ENCODE peak calls at places on chromosomes 3 and 15, in nine cellular contexts. F, K, S, N, M, P, O, U and H are unnamed samples.

GRCh38 chr3:187870360-187871203 is 125.3 kb upstream of the BCL6 start:
- DNase-seq in F (no peak), K (no peak), S (no peak), N (no peak), M (no peak), P (no peak), O (no peak), U (no peak), H (no peak)

GRCh38 chr15:69729167-69729748 is 276.6 kb downstream of the RPLP1 start:
- DNase-seq in F (peak), K (peak), S (peak), N (peak), M (no peak), P (peak), O (peak), U (peak), H (peak)

GRCh38 chr15:37081985-37082384 is 18.4 kb downstream of the MEIS2 start:
- DNase-seq in F (no peak), K (no peak), S (peak), N (no peak), M (no peak), P (no peak), O (no peak), U (no peak), H (no peak)

GRCh38 chr15:44427756-44428724 is 611 bp downstream of the CTDSPL2 start:
- DNase-seq in F (no peak), K (no peak), S (peak), N (no peak), M (no peak), P (no peak), O (peak), U (peak), H (no peak)

GRCh38 chr3:4376499-4376898 is 73.3 kb downstream of the SETMAR start:
- DNase-seq in F (no peak), K (no peak), S (peak), N (no peak), M (no peak), P (no peak), O (peak), U (peak), H (no peak)

GRCh38 chr3:71890356-71890931 is 105.5 kb upstream of the PROK2 start:
- DNase-seq in F (no peak), K (no peak), S (no peak), N (no peak), M (no peak), P (no peak), O (no peak), U (no peak), H (no peak)

GRCh38 chr3:30934208-30934550 is 39.7 kb upstream of the GADL1 start:
- DNase-seq in F (no peak), K (no peak), S (peak), N (no peak), M (no peak), P (no peak), O (peak), U (peak), H (no peak)

GRCh38 chr3:150547045-150547753 is 612 bp downstream of the EIF2A start:
- DNase-seq in F (no peak), K (no peak), S (peak), N (no peak), M (no peak), P (no peak), O (peak), U (peak), H (no peak)

GRCh38 chr15:94526071-94526689 is 294.8 kb downstream of the MCTP2 start:
- DNase-seq in F (peak), K (no peak), S (no peak), N (no peak), M (no peak), P (no peak), O (peak), U (no peak), H (no peak)

GRCh38 chr3:175983369-175983768 is 1124.2 kb downstream of the NAALADL2 start:
- DNase-seq in F (no peak), K (no peak), S (no peak), N (no peak), M (no peak), P (no peak), O (no peak), U (peak), H (no peak)

GRCh38 chr3:179036226-179036625 is 35.4 kb downstream of the ZMAT3 start:
- DNase-seq in F (peak), K (no peak), S (peak), N (no peak), M (no peak), P (no peak), O (no peak), U (no peak), H (no peak)

GRCh38 chr3:30282052-30282708 is 324.2 kb upstream of the TGFBR2 start:
- DNase-seq in F (no peak), K (no peak), S (peak), N (no peak), M (no peak), P (no peak), O (peak), U (peak), H (no peak)

GRCh38 chr3:104359546-104359945 is 1007.2 kb upstream of the ALCAM start:
- DNase-seq in F (no peak), K (no peak), S (peak), N (no peak), M (no peak), P (no peak), O (peak), U (peak), H (no peak)

GRCh38 chr3:125245521-125245920 is 33.0 kb upstream of the SLC12A8 start:
- DNase-seq in F (no peak), K (no peak), S (no peak), N (no peak), M (no peak), P (no peak), O (no peak), U (peak), H (no peak)

GRCh38 chr15:77419050-77419835 is 661 bp downstream of the PEAK1 start:
- DNase-seq in F (peak), K (peak), S (peak), N (no peak), M (peak), P (peak), O (peak), U (peak), H (peak)

GRCh38 chr3:129560269-129560787 is 17.4 kb downstream of the H1-8 start:
- DNase-seq in F (peak), K (peak), S (peak), N (no peak), M (peak), P (peak), O (no peak), U (peak), H (no peak)

GRCh38 chr3:111723293-111723963 is 128.3 kb upstream of the ZBED2 start:
- DNase-seq in F (no peak), K (no peak), S (peak), N (no peak), M (no peak), P (no peak), O (no peak), U (peak), H (no peak)

GRCh38 chr3:195908439-195909293 is at the start of gene TNK2:
- DNase-seq in F (peak), K (peak), S (no peak), N (no peak), M (peak), P (no peak), O (peak), U (no peak), H (peak)

GRCh38 chr3:38004415-38005075 is 14.0 kb downstream of the VILL start:
- DNase-seq in F (peak), K (peak), S (peak), N (peak), M (peak), P (peak), O (peak), U (peak), H (no peak)

GRCh38 chr15:73239564-73240208 is 129.1 kb downstream of the HCN4 start:
- DNase-seq in F (no peak), K (no peak), S (no peak), N (no peak), M (no peak), P (no peak), O (peak), U (peak), H (no peak)

GRCh38 chr3:57821765-57822164 is 65.7 kb downstream of the SLMAP start:
- DNase-seq in F (no peak), K (no peak), S (no peak), N (no peak), M (no peak), P (no peak), O (no peak), U (no peak), H (no peak)

GRCh38 chr3:143585720-143586456 is 262.4 kb downstream of the SLC9A9 start:
- DNase-seq in F (no peak), K (no peak), S (no peak), N (no peak), M (no peak), P (no peak), O (no peak), U (peak), H (no peak)

GRCh38 chr15:91890614-91891013 is 37.1 kb downstream of the SLCO3A1 start:
- DNase-seq in F (no peak), K (no peak), S (peak), N (no peak), M (peak), P (no peak), O (peak), U (peak), H (no peak)

GRCh38 chr3:83649692-83650091 is 1309.1 kb upstream of the CADM2 start:
- DNase-seq in F (no peak), K (no peak), S (no peak), N (no peak), M (peak), P (no peak), O (no peak), U (no peak), H (no peak)

GRCh38 chr15:61910839-61911369 is 149.3 kb downstream of the VPS13C start:
- DNase-seq in F (no peak), K (no peak), S (no peak), N (no peak), M (no peak), P (no peak), O (no peak), U (no peak), H (no peak)

GRCh38 chr3:8739757-8740508 is 6.3 kb downstream of the CAV3 start:
- DNase-seq in F (no peak), K (no peak), S (peak), N (no peak), M (peak), P (no peak), O (peak), U (peak), H (no peak)

GRCh38 chr3:172410702-172411477 is 37.4 kb downstream of the GHSR start:
- DNase-seq in F (no peak), K (no peak), S (no peak), N (no peak), M (no peak), P (no peak), O (no peak), U (no peak), H (no peak)

GRCh38 chr15:57559875-57560274 is 31.8 kb upstream of the MYZAP start:
- DNase-seq in F (peak), K (peak), S (peak), N (peak), M (no peak), P (peak), O (peak), U (peak), H (peak)

GRCh38 chr3:195416795-195417194 is 26.0 kb downstream of the ACAP2 start:
- DNase-seq in F (no peak), K (no peak), S (no peak), N (no peak), M (no peak), P (no peak), O (peak), U (no peak), H (no peak)

GRCh38 chr3:29373016-29373690 is 92.3 kb downstream of the RBMS3 start:
- DNase-seq in F (no peak), K (no peak), S (peak), N (no peak), M (no peak), P (no peak), O (no peak), U (peak), H (no peak)

GRCh38 chr3:171169866-171170265 is 143.3 kb upstream of the SLC2A2 start:
- DNase-seq in F (no peak), K (no peak), S (no peak), N (no peak), M (no peak), P (no peak), O (no peak), U (no peak), H (no peak)

GRCh38 chr3:49867871-49868321 is 1.8 kb downstream of the CAMKV start:
- DNase-seq in F (peak), K (no peak), S (peak), N (no peak), M (peak), P (no peak), O (peak), U (peak), H (no peak)

GRCh38 chr3:116064646-116065045 is 380.6 kb downstream of the LSAMP start:
- DNase-seq in F (no peak), K (no peak), S (no peak), N (no peak), M (no peak), P (no peak), O (peak), U (no peak), H (no peak)

GRCh38 chr3:98500019-98500418 is 2.5 kb downstream of the OR5K2 start:
- DNase-seq in F (no peak), K (no peak), S (no peak), N (no peak), M (no peak), P (no peak), O (peak), U (no peak), H (no peak)

GRCh38 chr15:37678124-37678523 is 256.3 kb upstream of the TMCO5A start:
- DNase-seq in F (no peak), K (no peak), S (no peak), N (no peak), M (no peak), P (no peak), O (no peak), U (no peak), H (no peak)

GRCh38 chr15:45704329-45705249 is 69.8 kb downstream of the SQOR start:
- DNase-seq in F (no peak), K (peak), S (peak), N (no peak), M (peak), P (no peak), O (peak), U (peak), H (no peak)

GRCh38 chr15:25693321-25694237 is 169.5 kb downstream of the ATP10A start:
- DNase-seq in F (peak), K (peak), S (peak), N (no peak), M (no peak), P (peak), O (no peak), U (peak), H (no peak)

GRCh38 chr3:117165611-117166051 is 456.1 kb downstream of the TUSC7 start:
- DNase-seq in F (no peak), K (no peak), S (no peak), N (no peak), M (no peak), P (no peak), O (peak), U (no peak), H (no peak)

GRCh38 chr3:66195347-66195783 is 25.4 kb upstream of the SLC25A26 start:
- DNase-seq in F (no peak), K (no peak), S (peak), N (no peak), M (peak), P (peak), O (peak), U (peak), H (no peak)

DNA sequence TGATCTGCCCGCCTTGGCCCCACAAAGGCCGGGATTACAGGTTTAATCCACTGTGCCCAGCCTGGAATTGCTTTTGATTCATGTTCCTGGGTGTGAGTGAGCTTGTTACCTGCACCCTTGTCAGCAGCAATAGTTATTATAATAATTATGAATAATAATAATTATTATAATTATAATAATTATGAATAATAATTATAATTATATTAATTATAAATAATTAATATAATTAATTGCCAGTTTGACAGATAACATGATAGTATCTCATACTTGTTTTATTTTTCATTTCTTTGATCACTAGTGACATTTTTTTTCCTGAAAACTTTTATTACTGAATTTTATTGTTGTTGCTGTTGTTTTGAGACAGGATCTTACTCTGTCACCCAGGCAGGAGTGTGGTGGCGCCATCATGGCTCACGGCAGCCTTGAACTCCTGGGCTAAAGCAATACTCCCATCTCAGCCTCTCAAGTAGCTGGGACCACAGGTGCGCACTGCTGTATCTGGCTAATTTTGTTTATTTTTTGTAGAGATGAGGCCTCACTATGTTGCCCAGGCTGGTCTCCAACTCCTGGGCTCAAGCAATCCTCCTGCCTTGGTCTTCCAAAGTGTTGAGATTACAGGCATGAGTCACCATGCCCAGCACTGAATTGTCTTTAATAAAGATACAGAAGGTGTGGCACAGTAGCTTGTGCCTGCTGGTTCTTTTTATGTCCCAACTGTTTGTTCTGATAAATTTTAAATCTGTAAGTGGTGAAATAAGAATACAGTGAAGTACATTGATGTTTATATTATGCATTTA is 20.9 kb upstream of the TRAK1 start:
- DNase-seq in F (no peak), K (no peak), S (no peak), N (no peak), M (no peak), P (no peak), O (peak), U (no peak), H (no peak)
- TF ChIP-seq CTCF in F (no peak), K (no peak), S (no peak), N (no peak), M (no peak), P (no peak), O (no peak), U (no peak), H (no peak)

GRCh38 chr15:40080104-40080503 is 28.6 kb downstream of the BMF start:
- DNase-seq in F (no peak), K (no peak), S (no peak), N (no peak), M (no peak), P (no peak), O (no peak), U (no peak), H (no peak)

GRCh38 chr15:40083756-40084101 is 24.9 kb downstream of the BMF start:
- DNase-seq in F (no peak), K (no peak), S (no peak), N (no peak), M (no peak), P (no peak), O (no peak), U (no peak), H (no peak)

GRCh38 chr15:40081691-40082194 is 26.9 kb downstream of the BMF start:
- DNase-seq in F (peak), K (peak), S (peak), N (no peak), M (peak), P (peak), O (no peak), U (peak), H (no peak)

GRCh38 chr15:40080847-40081246 is 27.8 kb downstream of the BMF start:
- DNase-seq in F (no peak), K (no peak), S (no peak), N (no peak), M (no peak), P (no peak), O (no peak), U (no peak), H (no peak)

DNA sequence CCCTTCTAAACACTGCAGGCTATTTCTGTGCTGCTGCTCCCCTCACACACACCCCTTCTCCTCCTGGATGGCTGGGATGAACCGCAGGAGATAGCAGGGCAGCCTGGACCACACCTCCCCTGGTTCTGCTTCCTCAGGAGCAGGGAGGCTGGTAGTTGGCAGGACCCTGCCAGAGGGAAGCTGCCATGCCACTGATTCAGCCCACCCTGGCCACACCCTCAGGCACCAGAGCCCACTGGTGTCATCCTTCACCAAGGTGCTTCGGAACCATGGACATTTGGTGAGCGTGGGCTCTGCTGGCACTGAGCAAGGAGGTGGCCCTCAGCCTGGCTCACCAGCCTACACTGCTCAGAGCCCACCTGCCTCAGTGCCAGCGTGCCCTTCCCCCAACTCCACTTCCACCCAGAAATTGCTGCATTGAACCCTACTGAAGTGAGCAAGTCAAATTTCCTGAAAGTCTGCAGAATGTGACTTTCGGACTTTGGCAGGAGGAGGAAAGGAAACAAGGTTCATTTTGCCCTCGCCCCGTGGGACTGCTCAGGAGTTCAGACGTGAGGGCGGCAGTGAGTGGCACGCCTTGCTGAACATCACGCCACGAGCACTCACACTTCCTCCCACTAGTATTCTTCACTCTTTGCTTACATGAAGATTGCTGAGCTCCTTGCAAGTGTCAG is 26.3 kb downstream of the BMF start:
- DNase-seq in F (no peak), K (peak), S (no peak), N (no peak), M (peak), P (no peak), O (no peak), U (no peak), H (no peak)
- TF ChIP-seq CTCF in F (no peak), K (no peak), S (no peak), N (no peak), M (no peak), P (no peak), O (no peak), U (no peak), H (no peak)

GRCh38 chr3:127822836-127823589 is 698 bp upstream of the MGLL start:
- DNase-seq in F (peak), K (peak), S (peak), N (no peak), M (peak), P (peak), O (no peak), U (no peak), H (no peak)
- TF ChIP-seq CTCF in F (no peak), K (no peak), S (peak), N (no peak), M (no peak), P (peak), O (no peak), U (no peak), H (no peak)

GRCh38 chr3:22922317-22922716 is 280.8 kb upstream of the UBE2E2 start:
- DNase-seq in F (no peak), K (no peak), S (peak), N (no peak), M (no peak), P (no peak), O (peak), U (peak), H (no peak)
- TF ChIP-seq CTCF in F (no peak), K (no peak), S (peak), N (no peak), M (peak), P (peak), O (peak), U (peak), H (no peak)

GRCh38 chr15:83973816-83974215 is 261.8 kb upstream of the GOLGA6L4 start:
- DNase-seq in F (peak), K (no peak), S (peak), N (no peak), M (no peak), P (no peak), O (peak), U (peak), H (no peak)
- TF ChIP-seq CTCF in F (peak), K (no peak), S (peak), N (no peak), M (no peak), P (peak), O (peak), U (peak), H (no peak)

GRCh38 chr3:157077565-157077991 is 82.4 kb downstream of the CCNL1 start:
- DNase-seq in F (no peak), K (no peak), S (peak), N (no peak), M (no peak), P (no peak), O (no peak), U (peak), H (no peak)
- TF ChIP-seq CTCF in F (no peak), K (no peak), S (peak), N (no peak), M (no peak), P (peak), O (no peak), U (peak), H (no peak)

GRCh38 chr15:89003865-89004725 is 84.2 kb upstream of the ABHD2 start:
- DNase-seq in F (peak), K (no peak), S (peak), N (no peak), M (no peak), P (peak), O (peak), U (peak), H (no peak)
- TF ChIP-seq CTCF in F (peak), K (no peak), S (peak), N (no peak), M (no peak), P (peak), O (peak), U (peak), H (no peak)